ENCODE peak calls at places on chromosomes 5 and 9, in seven cellular contexts. C is glomerular endothelial cell; G is sciatic nerve; N is T1000; H is C1 segment of cervical spinal cord; J is A549; R is effector memory CD4-positive, alpha-beta T cell. L is an unnamed sample.

GRCh38 chr9:36136894-36137391 is 410 bp downstream of the GLIPR2 start:
- DNase-seq in J (no peak), N (no peak), R (no peak), G (no peak), C (no peak), H (no peak), L (no peak)

GRCh38 chr9:113645224-113645971 is 181.9 kb downstream of the RGS3 start:
- DNase-seq in G (peak; percentile 28), R (no peak), H (no peak), N (no peak), C (no peak), J (no peak), L (no peak)

GRCh38 chr9:134898319-134898718 is 17.7 kb downstream of the FCN2 start:
- DNase-seq in H (no peak), R (no peak), N (no peak), C (no peak), J (no peak), G (no peak), L (no peak)

GRCh38 chr9:18002718-18003438 is 424.0 kb downstream of the SH3GL2 start:
- DNase-seq in R (no peak), H (no peak), G (no peak), N (no peak), J (no peak), C (no peak), L (no peak)

GRCh38 chr5:115888027-115888426 is 46.3 kb downstream of the AP3S1 start:
- DNase-seq in N (no peak), C (no peak), G (no peak), H (no peak), J (no peak), R (no peak), L (no peak)

GRCh38 chr5:6188976-6189375 is 189.4 kb downstream of the MED10 start:
- DNase-seq in C (no peak), G (no peak), J (no peak), N (no peak), R (no peak), H (no peak), L (no peak)

GRCh38 chr5:53211799-53212198 is 102.2 kb upstream of the MOCS2 start:
- DNase-seq in H (no peak), G (no peak), C (peak; percentile 10), J (no peak), R (no peak), N (peak; percentile 42), L (no peak)

GRCh38 chr5:107502711-107503110 is 168.0 kb downstream of the EFNA5 start:
- DNase-seq in G (no peak), C (no peak), R (no peak), N (no peak), J (no peak), H (no peak), L (no peak)

GRCh38 chr5:102811962-102812361 is 56.9 kb downstream of the PAM start:
- DNase-seq in G (no peak), H (no peak), J (peak; percentile 3), N (no peak), R (no peak), C (no peak), L (peak; percentile 18)

GRCh38 chr9:14277202-14277601 is 36.7 kb downstream of the NFIB start:
- DNase-seq in G (no peak), H (no peak), J (no peak), C (peak; percentile 36), N (no peak), R (no peak), L (no peak)

GRCh38 chr5:142184939-142185526 is 76.5 kb downstream of the NDFIP1 start:
- DNase-seq in J (no peak), H (no peak), G (no peak), C (no peak), N (no peak), R (no peak), L (no peak)

GRCh38 chr5:175746851-175747250 is 89.0 kb downstream of the HRH2 start:
- DNase-seq in J (peak; percentile 58), R (no peak), G (no peak), N (no peak), H (peak; percentile 7), C (no peak), L (no peak)

GRCh38 chr9:128153117-128153946 is 4.1 kb downstream of the LCN2 start:
- DNase-seq in N (no peak), C (no peak), R (no peak), H (no peak), G (no peak), J (no peak), L (no peak)

GRCh38 chr9:86903461-86904010 is 43.8 kb downstream of the GAS1 start:
- DNase-seq in C (no peak), R (no peak), H (no peak), J (no peak), N (no peak), G (no peak), L (no peak)

GRCh38 chr9:70159630-70160029 is 99.1 kb upstream of the SMC5 start:
- DNase-seq in R (no peak), N (no peak), H (no peak), C (no peak), J (no peak), G (no peak), L (no peak)

GRCh38 chr5:142317173-142317572 is 7.6 kb downstream of the SPRY4 start:
- DNase-seq in R (no peak), H (no peak), C (no peak), N (no peak), J (no peak), G (no peak), L (no peak)

GRCh38 chr5:13921573-13921972 is 22.9 kb downstream of the DNAH5 start:
- DNase-seq in J (no peak), R (no peak), C (no peak), N (no peak), H (no peak), G (no peak), L (no peak)

GRCh38 chr9:83047839-83048775 is 14.8 kb downstream of the RASEF start:
- DNase-seq in H (no peak), J (peak; percentile 43), R (no peak), C (no peak), G (no peak), N (no peak), L (no peak)

GRCh38 chr5:88952996-88953643 is 70.1 kb upstream of the MEF2C start:
- DNase-seq in N (no peak), R (no peak), J (no peak), G (no peak), C (no peak), H (no peak), L (no peak)

GRCh38 chr5:148910686-148911361 is 84.4 kb downstream of the ADRB2 start:
- DNase-seq in C (no peak), J (no peak), R (no peak), N (peak; percentile 73), G (peak; percentile 71), H (no peak), L (no peak)

GRCh38 chr5:141650851-141651727 is at the start of gene FCHSD1:
- DNase-seq in N (peak; percentile 76), R (peak; percentile 76), J (peak; percentile 98), H (peak; percentile 80), G (peak; percentile 95), C (no peak), L (peak; percentile 46)

GRCh38 chr9:69273162-69273561 is 51.9 kb upstream of the ENTREP1 start:
- DNase-seq in R (no peak), N (no peak), G (no peak), H (no peak), J (no peak), C (no peak), L (no peak)

GRCh38 chr5:150291388-150292385 is 2.1 kb upstream of the CAMK2A start:
- DNase-seq in H (no peak), G (no peak), N (no peak), C (no peak), J (no peak), R (no peak), L (no peak)

GRCh38 chr9:27535701-27536118 is 6.1 kb upstream of the MOB3B start:
- DNase-seq in R (no peak), G (no peak), C (no peak), N (no peak), J (no peak), H (no peak), L (no peak)

GRCh38 chr9:72554221-72554641 is 32.8 kb downstream of the TMC1 start:
- DNase-seq in C (no peak), H (no peak), R (no peak), N (peak; percentile 4), G (no peak), J (peak; percentile 18), L (no peak)

GRCh38 chr5:74326571-74327338 is 313.8 kb downstream of the ENC1 start:
- DNase-seq in C (peak; percentile 56), H (no peak), J (peak; percentile 65), N (peak; percentile 76), G (no peak), R (peak; percentile 1), L (no peak)

L was measured in Panc1.